ENCODE peak calls at places on chromosomes 7 and 10, in ten cellular contexts. X is body of pancreas, R is uterus, N is NB4, M is heart left ventricle, Y is adrenal gland, B is A549, C is gastrocnemius medialis, F is stomach, U is IMR-90. I is an unnamed sample.

GRCh38 chr7:101968720-101969466 is 151.5 kb downstream of the CUX1 start:
- DNase-seq in X (no peak), R (no peak), N (no peak), M (no peak), Y (no peak), B (no peak), C (no peak), F (no peak), U (no peak), I (peak; percentile 32)

GRCh38 chr10:56469482-56469881 is 108.4 kb upstream of the ZWINT start:
- DNase-seq in X (no peak), R (no peak), N (no peak), M (no peak), Y (no peak), B (no peak), C (no peak), F (no peak), U (no peak), I (no peak)

GRCh38 chr7:79258826-79259225 is 194.6 kb downstream of the MAGI2 start:
- DNase-seq in X (no peak), R (no peak), N (no peak), M (no peak), Y (no peak), B (no peak), C (no peak), F (no peak), U (no peak), I (no peak)

GRCh38 chr7:37901890-37902524 is 14.6 kb downstream of the SFRP4 start:
- DNase-seq in X (no peak), R (no peak), N (no peak), M (no peak), Y (no peak), B (no peak), C (no peak), F (no peak), U (peak; percentile 4), I (no peak)

GRCh38 chr10:120593693-120594092 is 136.7 kb downstream of the PLPP4 start:
- DNase-seq in X (no peak), R (no peak), N (no peak), M (no peak), Y (no peak), B (no peak), C (no peak), F (no peak), U (no peak), I (no peak)

GRCh38 chr7:38020134-38020533 is 99.7 kb downstream of the EPDR1 start:
- DNase-seq in X (no peak), R (no peak), N (no peak), M (no peak), Y (no peak), B (no peak), C (no peak), F (no peak), U (no peak), I (no peak)

GRCh38 chr10:71270301-71270777 is 48.7 kb upstream of the SLC29A3 start:
- DNase-seq in X (peak; percentile 64), R (peak; percentile 65), N (peak; percentile 74), M (no peak), Y (peak; percentile 56), B (peak; percentile 91), C (no peak), F (peak; percentile 63), U (peak; percentile 84), I (no peak)

GRCh38 chr10:130985158-130985753 is 326.3 kb downstream of the TCERG1L start:
- DNase-seq in X (no peak), R (no peak), N (no peak), M (no peak), Y (no peak), B (no peak), C (no peak), F (no peak), U (no peak), I (no peak)

DNA sequence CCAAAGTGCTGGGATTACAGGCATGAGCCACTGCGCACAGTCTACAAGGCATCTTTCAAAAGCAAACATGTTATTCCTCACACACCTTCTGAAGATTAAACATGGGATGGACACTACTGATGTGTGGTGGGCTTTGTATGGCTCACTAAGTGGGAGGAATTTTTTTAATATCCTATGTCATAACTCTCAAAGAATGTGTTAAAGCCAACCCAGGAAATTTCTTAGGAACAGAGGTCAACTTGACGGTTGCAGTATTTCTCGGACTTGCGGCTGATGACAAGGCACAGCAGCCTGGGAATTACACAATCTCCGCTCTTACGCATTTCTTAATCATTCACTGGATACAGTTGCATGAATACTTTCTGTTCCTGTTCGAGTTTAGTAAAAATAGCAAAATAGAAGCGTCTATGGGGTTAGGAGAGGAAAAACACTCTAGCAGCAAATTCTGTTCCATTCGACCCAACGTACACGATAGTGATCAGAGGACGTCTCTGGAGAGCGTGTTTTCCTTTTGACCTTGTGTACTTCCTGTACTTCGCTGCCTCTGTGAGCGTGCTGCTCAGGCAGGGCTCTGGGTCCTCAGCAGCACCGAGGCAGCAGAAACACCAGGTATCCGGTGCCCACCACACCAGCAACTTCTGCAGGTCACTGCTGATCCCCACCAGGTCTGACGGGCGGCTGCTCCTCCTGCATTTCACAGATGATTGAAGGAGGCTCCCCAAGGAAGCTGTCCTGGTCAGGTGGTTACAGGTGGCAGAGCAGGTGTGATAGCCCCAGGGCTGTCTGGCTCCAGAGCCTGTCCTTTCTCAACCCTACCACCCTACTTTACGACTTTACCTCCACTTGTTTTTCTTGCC is 26.4 kb upstream of the SRGN start:
- DNase-seq in X (peak; percentile 78), R (peak; percentile 48), N (peak; percentile 99), M (peak; percentile 66), Y (peak; percentile 50), B (peak; percentile 69), C (peak; percentile 39), F (peak; percentile 38), U (peak; percentile 100), I (peak; percentile 88)
- TF ChIP-seq POLR2A in X (no peak), R (no peak), N (peak; percentile 68), M (peak; percentile 15), Y (peak; percentile 60), B (no peak), C (peak; percentile 16), F (no peak), U (peak; percentile 64), I (peak; percentile 37)

GRCh38 chr7:111951027-111951426 is 255.2 kb downstream of the DOCK4 start:
- DNase-seq in X (no peak), R (no peak), N (no peak), M (no peak), Y (no peak), B (no peak), C (no peak), F (no peak), U (no peak), I (no peak)

GRCh38 chr7:111958431-111958830 is 247.8 kb downstream of the DOCK4 start:
- DNase-seq in X (no peak), R (no peak), N (no peak), M (no peak), Y (no peak), B (no peak), C (no peak), F (no peak), U (no peak), I (no peak)

GRCh38 chr7:111954056-111954455 is 252.1 kb downstream of the DOCK4 start:
- DNase-seq in X (no peak), R (no peak), N (no peak), M (no peak), Y (no peak), B (no peak), C (no peak), F (no peak), U (no peak), I (no peak)

GRCh38 chr7:111953611-111954010 is 252.6 kb downstream of the DOCK4 start:
- DNase-seq in X (no peak), R (no peak), N (peak; percentile 54), M (no peak), Y (no peak), B (no peak), C (no peak), F (no peak), U (no peak), I (no peak)

GRCh38 chr7:111954474-111955311 is 251.5 kb downstream of the DOCK4 start:
- DNase-seq in X (peak; percentile 13), R (no peak), N (no peak), M (no peak), Y (peak; percentile 35), B (no peak), C (no peak), F (no peak), U (no peak), I (no peak)
- TF ChIP-seq POLR2A in X (no peak), R (no peak), N (no peak), M (no peak), Y (no peak), B (no peak), C (no peak), F (no peak), U (no peak), I (no peak)

GRCh38 chr10:69338547-69339450 is 60.5 kb downstream of the HK1 start:
- DNase-seq in X (no peak), R (no peak), N (no peak), M (no peak), Y (no peak), B (no peak), C (no peak), F (no peak), U (no peak), I (no peak)

GRCh38 chr10:69343905-69344304 is 65.6 kb downstream of the HK1 start:
- DNase-seq in X (no peak), R (no peak), N (no peak), M (no peak), Y (no peak), B (no peak), C (no peak), F (no peak), U (no peak), I (no peak)

GRCh38 chr10:69338133-69338456 is 59.8 kb downstream of the HK1 start:
- DNase-seq in X (no peak), R (no peak), N (no peak), M (no peak), Y (no peak), B (no peak), C (no peak), F (no peak), U (no peak), I (no peak)

GRCh38 chr10:69337312-69338132 is 59.2 kb downstream of the HK1 start:
- DNase-seq in X (peak; percentile 55), R (no peak), N (peak; percentile 96), M (no peak), Y (no peak), B (no peak), C (no peak), F (no peak), U (peak; percentile 86), I (no peak)

DNA sequence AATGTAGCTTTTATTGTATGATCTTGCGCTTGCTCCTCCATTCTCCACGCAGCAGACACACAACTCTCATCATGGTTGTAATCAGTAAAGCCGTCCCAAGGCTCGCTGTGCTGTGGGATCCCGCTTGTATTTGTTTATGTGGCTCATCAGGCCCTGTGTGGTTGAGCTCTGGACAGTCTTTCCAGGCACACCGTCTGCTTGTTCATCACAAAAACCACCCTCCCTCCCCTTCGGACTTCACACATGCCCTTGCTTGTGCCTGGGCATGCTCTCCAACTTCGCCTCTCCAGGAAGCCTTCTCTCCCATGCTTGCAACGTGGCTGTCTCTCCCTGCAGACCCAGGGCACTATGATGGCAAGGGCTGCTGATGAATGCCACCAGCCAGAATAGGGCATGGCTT is 62.4 kb downstream of the HK1 start:
- DNase-seq in X (no peak), R (no peak), N (no peak), M (no peak), Y (no peak), B (no peak), C (no peak), F (no peak), U (no peak), I (no peak)
- TF ChIP-seq POLR2A in X (no peak), R (no peak), N (no peak), M (no peak), Y (no peak), B (no peak), C (no peak), F (no peak), U (no peak), I (no peak)

DNA sequence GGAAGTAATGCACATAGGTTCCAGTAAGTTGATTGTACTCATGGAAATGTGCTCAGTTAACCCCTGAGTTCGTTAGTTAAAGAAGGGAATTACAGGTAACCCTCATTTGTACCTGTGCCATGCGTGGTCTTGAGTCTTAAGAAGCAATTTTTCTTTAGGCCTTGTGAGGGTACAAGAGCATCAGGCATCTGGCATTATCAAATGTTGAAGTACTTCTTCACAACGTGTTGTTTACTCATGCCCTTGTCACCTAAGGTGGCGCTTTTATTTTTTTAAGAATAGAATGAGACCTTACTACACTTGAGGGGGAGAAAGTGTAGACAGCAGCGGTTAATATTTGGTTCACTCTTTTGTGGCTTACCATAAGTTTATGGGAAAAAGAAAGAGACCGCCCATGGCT is 167.1 kb downstream of the VTI1A start:
- DNase-seq in X (no peak), R (no peak), N (no peak), M (no peak), Y (no peak), B (no peak), C (no peak), F (no peak), U (no peak), I (no peak)
- TF ChIP-seq POLR2A in X (no peak), R (no peak), N (no peak), M (no peak), Y (no peak), B (no peak), C (no peak), F (no peak), U (no peak), I (no peak)